ENCODE peak calls at places on chromosomes 6 and 20, in six cellular contexts. G is fibroblast of the conjunctiva; X is CD8-positive, alpha-beta memory T cell; Y is progenitor cell of endocrine pancreas; R is mammary epithelial cell; P is activated CD4-positive, alpha-beta memory T cell treated with anti-CD3 and anti-CD28 coated beads, Interleukin-2, amount 10 ng/mL, durations not matched to agents 7 days and 5 days. E is an unnamed sample.

GRCh38 chr20:58237318-58238182 is 9.1 kb upstream of the ANKRD60 start:
- DNase-seq in R (no peak), Y (no peak), G (no peak), X (no peak), P (no peak), E (no peak)

GRCh38 chr20:52056203-52057062 is 135.1 kb downstream of the ZFP64 start:
- DNase-seq in Y (no peak), G (peak; percentile 17), X (no peak), P (no peak), R (peak; percentile 79), E (no peak)

GRCh38 chr6:99241905-99242534 is 107.5 kb downstream of the FAXC start:
- DNase-seq in G (peak; percentile 4), P (no peak), Y (no peak), R (peak; percentile 35), X (no peak), E (peak; percentile 8)

GRCh38 chr20:32751309-32752020 is 8.2 kb upstream of the COMMD7 start:
- DNase-seq in X (no peak), P (no peak), G (no peak), R (no peak), Y (no peak), E (no peak)

GRCh38 chr6:25004357-25004756 is 68.6 kb upstream of the RIPOR2 start:
- DNase-seq in P (no peak), G (no peak), X (no peak), R (no peak), Y (no peak), E (no peak)

GRCh38 chr6:134550604-134551003 is 232.7 kb upstream of the SGK1 start:
- DNase-seq in X (no peak), R (no peak), G (no peak), P (no peak), Y (no peak), E (no peak)

GRCh38 chr6:85669735-85670194 is 27.1 kb upstream of the SYNCRIP start:
- DNase-seq in P (peak; percentile 62), G (no peak), X (peak; percentile 66), Y (no peak), R (peak; percentile 94), E (no peak)

GRCh38 chr20:16378122-16378521 is 195.1 kb downstream of the KIF16B start:
- DNase-seq in G (no peak), R (no peak), P (no peak), Y (no peak), X (no peak), E (no peak)

GRCh38 chr6:124073021-124073420 is 269.4 kb downstream of the NKAIN2 start:
- DNase-seq in R (no peak), G (no peak), X (no peak), P (no peak), Y (no peak), E (no peak)

GRCh38 chr6:48736486-48737206 is 625.6 kb upstream of the PTCHD4 start:
- DNase-seq in R (peak; percentile 1), G (peak; percentile 74), P (no peak), X (no peak), Y (no peak), E (no peak)

GRCh38 chr6:110415297-110415916 is at the start of gene DDO:
- DNase-seq in G (no peak), X (no peak), Y (no peak), R (peak; percentile 51), P (no peak), E (no peak)

E was measured in SJCRH30.